ENCODE peak calls at places on chromosomes 7 and 10, in nine cellular contexts. Q is H54; X is Right ventricle myocardium superior; L is EL; S is right atrium auricular region; Y is HuH-7.5; F is CD8-positive, alpha-beta memory T cell; K is GM13977; O is ELF-1. P is an unnamed sample.

GRCh38 chr7:106952658-106953231 is 87.7 kb downstream of the PIK3CG start:
- DNase-seq in Q (no peak), X (peak), L (no peak), S (no peak), Y (no peak), F (no peak), K (no peak), O (no peak), P (peak)

GRCh38 chr10:122878799-122879338 is 512 bp downstream of the FAM24B start:
- DNase-seq in Q (no peak), X (no peak), L (peak), S (no peak), Y (no peak), F (no peak), K (peak), O (no peak), P (no peak)

GRCh38 chr10:89503633-89504345 is 31.6 kb downstream of the SLC16A12 start:
- DNase-seq in Q (no peak), X (no peak), L (no peak), S (no peak), Y (no peak), F (no peak), K (no peak), O (no peak), P (peak)

GRCh38 chr10:69968830-69969229 is 83.8 kb upstream of the MACROH2A2 start:
- DNase-seq in Q (no peak), X (no peak), L (no peak), S (no peak), Y (no peak), F (no peak), K (no peak), O (peak), P (peak)

GRCh38 chr10:113752553-113752952 is 1.1 kb downstream of the PLEKHS1 start:
- DNase-seq in Q (no peak), X (no peak), L (no peak), S (no peak), Y (no peak), F (no peak), K (no peak), O (no peak), P (no peak)

GRCh38 chr7:1223196-1224092 is 9.2 kb upstream of the UNCX start:
- DNase-seq in Q (no peak), X (no peak), L (no peak), S (no peak), Y (no peak), F (no peak), K (no peak), O (no peak), P (no peak)

GRCh38 chr10:46556515-46557318 is at the start of gene GPRIN2:
- DNase-seq in Q (no peak), X (peak), L (no peak), S (no peak), Y (no peak), F (no peak), K (no peak), O (no peak), P (no peak)

GRCh38 chr10:71745659-71746250 is 26.2 kb upstream of the C10orf105 start:
- DNase-seq in Q (no peak), X (peak), L (no peak), S (no peak), Y (no peak), F (no peak), K (no peak), O (no peak), P (no peak)